ENCODE peak calls at places on chromosomes 16 and 17, in four cellular contexts. One of them, this sample, is unnamed.

GRCh38 chr17:6508519-6509294 is 47.6 kb downstream of the PITPNM3 start:
- DNase-seq in thoracic aorta: no peak
- DNase-seq in lung: no peak
- DNase-seq in PC-3: no peak
- DNase-seq in this sample: no peak

GRCh38 chr17:5707482-5707881 is 123.2 kb upstream of the NLRP1 start:
- DNase-seq in thoracic aorta: no peak
- DNase-seq in lung: no peak
- DNase-seq in PC-3: no peak
- DNase-seq in this sample: no peak

GRCh38 chr16:71499775-71500364 is 10.7 kb upstream of the ZNF19 start:
- DNase-seq in thoracic aorta: no peak
- DNase-seq in lung: no peak
- DNase-seq in PC-3: peak; percentile 71
- DNase-seq in this sample: peak; percentile 21

GRCh38 chr16:53960954-53961616 is 257.1 kb downstream of the FTO start:
- DNase-seq in thoracic aorta: no peak
- DNase-seq in lung: no peak
- DNase-seq in PC-3: no peak
- DNase-seq in this sample: no peak

GRCh38 chr17:4072487-4073157 is 70.2 kb downstream of the ZZEF1 start:
- DNase-seq in thoracic aorta: no peak
- DNase-seq in lung: no peak
- DNase-seq in PC-3: peak; percentile 73
- DNase-seq in this sample: no peak

GRCh38 chr16:78669994-78670393 is 570.5 kb downstream of the WWOX start:
- DNase-seq in thoracic aorta: no peak
- DNase-seq in lung: peak; percentile 32
- DNase-seq in PC-3: no peak
- DNase-seq in this sample: no peak

GRCh38 chr16:4373356-4373908 is 1.8 kb downstream of the VASN start:
- DNase-seq in thoracic aorta: no peak
- DNase-seq in lung: no peak
- DNase-seq in PC-3: peak; percentile 47
- DNase-seq in this sample: no peak

GRCh38 chr16:3945751-3946603 is 65.5 kb upstream of the CREBBP start:
- DNase-seq in thoracic aorta: peak; percentile 48
- DNase-seq in lung: peak; percentile 82
- DNase-seq in PC-3: peak; percentile 91
- DNase-seq in this sample: no peak

GRCh38 chr17:70107441-70107840 is 32.4 kb downstream of the KCNJ16 start:
- DNase-seq in thoracic aorta: no peak
- DNase-seq in lung: no peak
- DNase-seq in PC-3: no peak
- DNase-seq in this sample: no peak

GRCh38 chr17:9150407-9151090 is 129.2 kb downstream of the NTN1 start:
- DNase-seq in thoracic aorta: no peak
- DNase-seq in lung: no peak
- DNase-seq in PC-3: no peak
- DNase-seq in this sample: no peak

GRCh38 chr16:22754577-22754976 is 59.4 kb upstream of the HS3ST2 start:
- DNase-seq in thoracic aorta: no peak
- DNase-seq in lung: no peak
- DNase-seq in PC-3: no peak
- DNase-seq in this sample: no peak

GRCh38 chr17:12686486-12686885 is 20.8 kb downstream of the MYOCD start:
- DNase-seq in thoracic aorta: no peak
- DNase-seq in lung: no peak
- DNase-seq in PC-3: no peak
- DNase-seq in this sample: no peak

GRCh38 chr17:4903051-4903818 is at the start of gene CHRNE:
- DNase-seq in thoracic aorta: peak; percentile 42
- DNase-seq in lung: peak; percentile 82
- DNase-seq in PC-3: peak; percentile 84
- DNase-seq in this sample: peak; percentile 79

GRCh38 chr16:83344014-83344413 is 463.8 kb upstream of the HSBP1 start:
- DNase-seq in thoracic aorta: no peak
- DNase-seq in lung: no peak
- DNase-seq in PC-3: peak; percentile 37
- DNase-seq in this sample: no peak

GRCh38 chr17:334974-335481 is 17.6 kb downstream of the RPH3AL start:
- DNase-seq in thoracic aorta: no peak
- DNase-seq in lung: no peak
- DNase-seq in PC-3: no peak
- DNase-seq in this sample: no peak

GRCh38 chr16:9438991-9439390 is 347.5 kb downstream of the HAPSTR1 start:
- DNase-seq in thoracic aorta: no peak
- DNase-seq in lung: no peak
- DNase-seq in PC-3: no peak
- DNase-seq in this sample: no peak

GRCh38 chr16:26261621-26262020 is 569.9 kb downstream of the HS3ST4 start:
- DNase-seq in thoracic aorta: no peak
- DNase-seq in lung: no peak
- DNase-seq in PC-3: no peak
- DNase-seq in this sample: no peak

GRCh38 chr17:65039349-65039988 is 17.1 kb downstream of the GNA13 start:
- DNase-seq in thoracic aorta: no peak
- DNase-seq in lung: no peak
- DNase-seq in PC-3: peak; percentile 86
- DNase-seq in this sample: peak; percentile 75

GRCh38 chr17:60959011-60959410 is 281.4 kb downstream of the BCAS3 start:
- DNase-seq in thoracic aorta: no peak
- DNase-seq in lung: no peak
- DNase-seq in PC-3: no peak
- DNase-seq in this sample: no peak

GRCh38 chr16:53949716-53950410 is 245.9 kb downstream of the FTO start:
- DNase-seq in thoracic aorta: no peak
- DNase-seq in lung: no peak
- DNase-seq in PC-3: no peak
- DNase-seq in this sample: no peak

GRCh38 chr17:42679492-42680330 is 1.9 kb downstream of the CCR10 start:
- DNase-seq in thoracic aorta: no peak
- DNase-seq in lung: peak; percentile 73
- DNase-seq in PC-3: peak; percentile 70
- DNase-seq in this sample: peak; percentile 63

GRCh38 chr17:32912218-32912897 is 15.6 kb upstream of the TMEM98 start:
- DNase-seq in thoracic aorta: peak; percentile 37
- DNase-seq in lung: peak; percentile 87
- DNase-seq in PC-3: peak; percentile 72
- DNase-seq in this sample: no peak

GRCh38 chr16:48131201-48131600 is 24.6 kb downstream of the ABCC12 start:
- DNase-seq in thoracic aorta: no peak
- DNase-seq in lung: no peak
- DNase-seq in PC-3: no peak
- DNase-seq in this sample: no peak

GRCh38 chr16:25020112-25020591 is 5.0 kb upstream of the ARHGAP17 start:
- DNase-seq in thoracic aorta: no peak
- DNase-seq in lung: no peak
- DNase-seq in PC-3: no peak
- DNase-seq in this sample: no peak

GRCh38 chr16:12092347-12092882 is 115.9 kb downstream of the SNX29 start:
- DNase-seq in thoracic aorta: no peak
- DNase-seq in lung: peak; percentile 55
- DNase-seq in PC-3: peak; percentile 48
- DNase-seq in this sample: no peak

GRCh38 chr16:57349212-57350031 is 9.2 kb upstream of the CCL22 start:
- DNase-seq in thoracic aorta: no peak
- DNase-seq in lung: peak; percentile 27
- DNase-seq in PC-3: no peak
- DNase-seq in this sample: no peak

GRCh38 chr16:11629071-11630030 is 38.9 kb upstream of the SNN start:
- DNase-seq in thoracic aorta: no peak
- DNase-seq in lung: no peak
- DNase-seq in PC-3: no peak
- DNase-seq in this sample: no peak

GRCh38 chr17:32875904-32876413 is 965 bp downstream of the MYO1D start:
- DNase-seq in thoracic aorta: no peak
- DNase-seq in lung: no peak
- DNase-seq in PC-3: peak; percentile 13
- DNase-seq in this sample: no peak

GRCh38 chr17:57902117-57902799 is 52.4 kb upstream of the MRPS23 start:
- DNase-seq in thoracic aorta: no peak
- DNase-seq in lung: no peak
- DNase-seq in PC-3: no peak
- DNase-seq in this sample: no peak

GRCh38 chr16:68734782-68735181 is 2.3 kb upstream of the CDH1 start:
- DNase-seq in thoracic aorta: no peak
- DNase-seq in lung: no peak
- DNase-seq in PC-3: no peak
- DNase-seq in this sample: no peak

GRCh38 chr16:14132696-14133048 is 61.6 kb downstream of the MRTFB start:
- DNase-seq in thoracic aorta: no peak
- DNase-seq in lung: no peak
- DNase-seq in PC-3: no peak
- DNase-seq in this sample: no peak

DNA sequence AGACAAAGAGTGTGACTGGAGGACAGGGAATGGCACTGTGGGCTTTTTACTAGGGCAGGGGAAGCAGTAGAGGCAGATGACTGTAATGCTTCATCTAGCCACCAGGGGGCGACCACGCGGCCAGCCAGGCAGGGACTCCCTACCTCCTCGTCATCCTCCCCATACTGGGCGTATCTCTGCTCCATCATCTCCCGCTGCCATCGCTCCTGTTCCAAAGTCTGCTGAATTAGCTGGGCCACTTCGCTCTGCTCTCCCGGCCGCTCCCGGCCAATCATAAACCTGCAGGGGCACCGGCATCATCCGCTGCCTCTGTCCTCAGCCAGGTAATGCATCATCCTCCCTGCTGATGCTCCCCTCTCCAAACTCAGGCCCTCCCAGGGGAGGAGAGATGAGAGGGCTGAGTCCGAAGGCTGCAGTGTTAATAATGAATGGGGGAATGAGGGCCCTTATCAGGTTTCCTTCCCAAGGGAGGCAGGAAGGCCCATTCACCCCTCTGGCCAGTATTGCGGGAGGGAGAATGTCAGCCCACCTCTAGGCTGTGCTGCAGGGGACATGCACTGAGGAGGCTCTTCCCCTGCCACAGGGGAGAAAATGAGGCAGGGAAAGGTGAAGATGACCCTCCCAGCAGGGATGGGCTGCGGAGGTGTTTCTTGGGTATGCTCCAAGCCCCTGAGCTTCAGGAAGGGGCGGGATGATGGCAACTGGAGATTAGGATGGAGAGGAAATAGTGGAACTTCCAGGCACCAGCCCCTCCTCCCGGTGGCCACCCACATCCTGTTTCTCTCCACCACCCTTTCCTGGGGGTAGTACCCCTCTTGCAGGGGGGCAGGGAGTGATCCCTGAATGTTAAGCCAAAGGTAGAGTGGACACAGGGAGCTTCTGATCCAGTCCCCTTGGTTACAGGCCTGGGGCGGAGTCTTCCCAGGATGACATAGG is 10.3 kb upstream of the SAMD14 start:
- DNase-seq in thoracic aorta: no peak
- DNase-seq in lung: peak; percentile 83
- DNase-seq in PC-3: peak; percentile 68
- DNase-seq in this sample: peak; percentile 85
- H3K4me1 ChIP-seq in thoracic aorta: peaks cover 15% of the 10 kb centered on the region
- H3K4me1 ChIP-seq in lung: no peaks in the 10 kb centered on the region
- H3K4me1 ChIP-seq in PC-3: no peaks in the 10 kb centered on the region
- H3K4me1 ChIP-seq in this sample: peaks cover 52% of the 10 kb centered on the region

DNA sequence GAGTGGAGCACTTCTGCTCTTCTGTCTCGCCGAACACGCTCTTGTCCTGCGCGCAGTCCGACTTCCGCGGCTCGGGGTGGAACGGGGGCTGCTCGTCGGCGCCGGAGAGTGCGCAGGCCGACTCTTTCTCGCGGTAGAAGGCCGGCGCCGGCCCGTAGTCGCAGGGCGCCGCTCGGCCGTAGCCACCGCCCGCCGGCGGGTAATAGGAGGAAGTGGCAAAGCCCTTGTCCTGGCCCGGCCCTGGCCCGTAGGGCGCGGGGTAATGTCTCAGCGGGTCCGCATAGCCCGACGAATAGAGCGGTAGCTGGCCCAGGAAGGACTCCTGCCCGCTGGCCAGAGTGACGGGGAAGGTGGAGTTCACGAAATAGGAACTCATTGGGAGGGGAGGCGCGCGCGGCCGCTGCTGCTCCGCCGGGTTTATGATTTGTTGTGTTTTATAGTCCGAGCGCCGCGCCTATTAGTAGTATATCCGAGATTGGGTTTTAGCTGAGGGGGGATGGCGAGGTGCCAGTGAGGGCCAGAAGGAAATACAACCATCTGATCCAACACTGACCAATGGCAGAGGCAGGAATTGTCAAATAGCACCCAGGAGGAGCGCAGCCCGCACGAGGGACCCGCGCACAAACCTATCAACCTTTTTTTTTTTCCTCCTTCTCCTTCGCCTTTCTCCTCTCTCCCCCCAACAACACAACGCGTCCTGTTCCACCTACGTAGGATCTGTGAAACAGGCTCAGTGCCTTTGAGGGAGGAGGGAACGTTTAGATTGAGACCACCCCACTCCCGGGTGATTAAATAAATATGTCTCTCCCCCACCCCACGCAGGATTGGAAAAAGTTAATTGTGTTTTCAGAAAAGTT is 4.4 kb upstream of the HOXB5 start:
- DNase-seq in thoracic aorta: no peak
- DNase-seq in lung: peak; percentile 47
- DNase-seq in PC-3: peak; percentile 67
- DNase-seq in this sample: peak; percentile 24
- H3K27me3 ChIP-seq in thoracic aorta: no peaks in the 10 kb centered on the region
- H3K27me3 ChIP-seq in lung: peaks cover 6% of the 10 kb centered on the region
- H3K27me3 ChIP-seq in PC-3: no peaks in the 10 kb centered on the region
- H3K27me3 ChIP-seq in this sample: peaks cover 68% of the 10 kb centered on the region

GRCh38 chr16:2894231-2894630 is 11.2 kb downstream of the FLYWCH2 start:
- DNase-seq in thoracic aorta: no peak
- DNase-seq in lung: no peak
- DNase-seq in PC-3: no peak
- DNase-seq in this sample: no peak
- TF ChIP-seq CTCF in thoracic aorta: no peak
- TF ChIP-seq CTCF in lung: no peak
- TF ChIP-seq CTCF in PC-3: no peak
- TF ChIP-seq CTCF in this sample: no peak

GRCh38 chr17:18191071-18191667 is 7.5 kb downstream of the ALKBH5 start:
- DNase-seq in thoracic aorta: peak; percentile 15
- DNase-seq in lung: peak; percentile 42
- DNase-seq in PC-3: no peak
- DNase-seq in this sample: no peak

GRCh38 chr17:18194394-18194793 is 10.8 kb downstream of the ALKBH5 start:
- DNase-seq in thoracic aorta: no peak
- DNase-seq in lung: no peak
- DNase-seq in PC-3: no peak
- DNase-seq in this sample: no peak

GRCh38 chr17:18190629-18191028 is 7.0 kb downstream of the ALKBH5 start:
- DNase-seq in thoracic aorta: no peak
- DNase-seq in lung: no peak
- DNase-seq in PC-3: no peak
- DNase-seq in this sample: no peak

GRCh38 chr17:18194804-18195203 is 11.2 kb downstream of the ALKBH5 start:
- DNase-seq in thoracic aorta: no peak
- DNase-seq in lung: no peak
- DNase-seq in PC-3: no peak
- DNase-seq in this sample: no peak

DNA sequence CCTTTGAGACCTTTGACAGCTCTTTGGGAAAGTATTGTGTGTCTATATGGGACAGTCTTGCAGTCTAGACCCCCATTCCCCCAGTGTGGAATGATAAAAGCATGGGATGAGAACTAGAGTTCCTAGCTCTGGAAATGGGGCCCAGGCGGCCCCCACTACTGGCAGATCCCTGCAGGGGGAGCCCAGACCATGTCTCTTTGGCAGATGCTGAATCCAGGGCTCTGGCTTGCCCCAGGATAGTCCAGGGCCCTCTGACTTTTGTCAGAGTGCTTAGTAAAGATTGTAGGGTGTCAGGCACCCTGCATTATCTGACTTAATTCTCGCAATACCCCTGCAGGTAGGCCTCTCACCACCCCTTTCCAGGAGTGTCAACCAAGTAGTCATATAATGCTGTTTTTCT is 8.3 kb downstream of the ALKBH5 start:
- DNase-seq in thoracic aorta: no peak
- DNase-seq in lung: no peak
- DNase-seq in PC-3: no peak
- DNase-seq in this sample: no peak
- H3K4me1 ChIP-seq in thoracic aorta: peaks cover 47% of the 10 kb centered on the region
- H3K4me1 ChIP-seq in lung: peaks cover 42% of the 10 kb centered on the region
- H3K4me1 ChIP-seq in PC-3: peaks cover 26% of the 10 kb centered on the region
- H3K4me1 ChIP-seq in this sample: peaks cover 59% of the 10 kb centered on the region

This sample was measured in CD8-positive, alpha-beta T cell.